ENCODE peak calls at places on chromosome 10, in eight cellular contexts. V is GM12865, B is caudate nucleus, W is AG08396, I is foreskin fibroblast, G is mesendoderm, U is left colon, F is SK-N-SH. R is an unnamed sample.

GRCh38 chr10:89421018-89421476 is 6.7 kb downstream of the IFIT5 start:
- DNase-seq in V (no peak), B (no peak), W (no peak), I (no peak), G (no peak), U (no peak), F (no peak), R (no peak)

GRCh38 chr10:77926566-77927342 is at the start of gene DLG5:
- DNase-seq in V (peak; percentile 61), B (no peak), W (peak; percentile 88), I (peak; percentile 61), G (peak; percentile 45), U (peak; percentile 79), F (peak; percentile 92), R (peak; percentile 74)

GRCh38 chr10:117214401-117214800 is 17.1 kb downstream of the KCNK18 start:
- DNase-seq in V (no peak), B (no peak), W (no peak), I (peak; percentile 12), G (no peak), U (no peak), F (no peak), R (no peak)

GRCh38 chr10:79422178-79422892 is 23.1 kb downstream of the ZCCHC24 start:
- DNase-seq in V (no peak), B (no peak), W (peak; percentile 91), I (peak; percentile 93), G (no peak), U (no peak), F (peak; percentile 86), R (no peak)

GRCh38 chr10:57696641-57697040 is 571.1 kb downstream of the IPMK start:
- DNase-seq in V (no peak), B (no peak), W (peak; percentile 18), I (peak; percentile 75), G (no peak), U (no peak), F (no peak), R (no peak)

GRCh38 chr10:119443970-119444660 is 98.4 kb downstream of the RGS10 start:
- DNase-seq in V (no peak), B (no peak), W (no peak), I (no peak), G (no peak), U (no peak), F (no peak), R (no peak)

GRCh38 chr10:64518456-64518855 is 997.3 kb downstream of the REEP3 start:
- DNase-seq in V (no peak), B (no peak), W (no peak), I (no peak), G (no peak), U (no peak), F (no peak), R (no peak)

GRCh38 chr10:60382946-60383681 is 6.6 kb downstream of the ANK3 start:
- DNase-seq in V (no peak), B (no peak), W (no peak), I (no peak), G (no peak), U (no peak), F (no peak), R (no peak)

GRCh38 chr10:96436035-96436434 is 77.2 kb upstream of the OPALIN start:
- DNase-seq in V (no peak), B (no peak), W (no peak), I (no peak), G (no peak), U (no peak), F (no peak), R (no peak)

GRCh38 chr10:125983161-125983560 is 86.8 kb downstream of the FANK1 start:
- DNase-seq in V (no peak), B (no peak), W (no peak), I (no peak), G (no peak), U (no peak), F (no peak), R (no peak)

GRCh38 chr10:79145517-79146470 is 77.0 kb downstream of the ZMIZ1 start:
- DNase-seq in V (no peak), B (no peak), W (no peak), I (no peak), G (no peak), U (no peak), F (no peak), R (peak; percentile 6)

GRCh38 chr10:86671419-86671818 is 3.1 kb downstream of the LDB3 start:
- DNase-seq in V (no peak), B (no peak), W (no peak), I (no peak), G (no peak), U (peak; percentile 69), F (no peak), R (no peak)

GRCh38 chr10:133292919-133293809 is 15.5 kb downstream of the TUBGCP2 start:
- DNase-seq in V (no peak), B (no peak), W (peak; percentile 94), I (peak; percentile 89), G (no peak), U (no peak), F (peak; percentile 34), R (peak; percentile 39)

GRCh38 chr10:2761971-2762370 is 305.4 kb upstream of the PFKP start:
- DNase-seq in V (no peak), B (no peak), W (no peak), I (no peak), G (no peak), U (no peak), F (no peak), R (no peak)

GRCh38 chr10:77036993-77037734 is 600.4 kb downstream of the KCNMA1 start:
- DNase-seq in V (peak; percentile 41), B (no peak), W (no peak), I (no peak), G (peak; percentile 87), U (no peak), F (peak; percentile 27), R (peak; percentile 6)

GRCh38 chr10:49526624-49527023 is 12.3 kb downstream of the ERCC6 start:
- DNase-seq in V (no peak), B (no peak), W (no peak), I (peak; percentile 71), G (no peak), U (no peak), F (no peak), R (no peak)

GRCh38 chr10:8133146-8133545 is 78.7 kb downstream of the GATA3 start:
- DNase-seq in V (peak; percentile 85), B (no peak), W (no peak), I (no peak), G (no peak), U (no peak), F (no peak), R (no peak)

GRCh38 chr10:11522821-11523245 is 88.6 kb downstream of the USP6NL start:
- DNase-seq in V (no peak), B (no peak), W (no peak), I (no peak), G (no peak), U (peak; percentile 40), F (no peak), R (peak; percentile 17)

GRCh38 chr10:121595806-121596667 is 2.2 kb downstream of the FGFR2 start:
- DNase-seq in V (no peak), B (no peak), W (no peak), I (no peak), G (peak; percentile 75), U (no peak), F (no peak), R (no peak)

GRCh38 chr10:17183110-17183509 is 18.4 kb downstream of the TRDMT1 start:
- DNase-seq in V (no peak), B (no peak), W (no peak), I (no peak), G (no peak), U (no peak), F (no peak), R (no peak)

GRCh38 chr10:76282122-76283030 is 851.0 kb downstream of the LRMDA start:
- DNase-seq in V (no peak), B (no peak), W (no peak), I (no peak), G (no peak), U (peak; percentile 48), F (peak; percentile 65), R (no peak)

GRCh38 chr10:42984761-42985325 is 92.0 kb upstream of the RET start:
- DNase-seq in V (no peak), B (no peak), W (no peak), I (no peak), G (no peak), U (peak; percentile 18), F (no peak), R (no peak)

GRCh38 chr10:72013202-72013945 is 49.2 kb downstream of the CHST3 start:
- DNase-seq in V (no peak), B (no peak), W (no peak), I (no peak), G (no peak), U (no peak), F (peak; percentile 88), R (no peak)

GRCh38 chr10:119651514-119652327 is 541 bp downstream of the BAG3 start:
- DNase-seq in V (no peak), B (no peak), W (peak; percentile 39), I (no peak), G (no peak), U (peak; percentile 36), F (no peak), R (peak; percentile 74)

GRCh38 chr10:74297389-74298080 is 146.5 kb downstream of the ADK start:
- DNase-seq in V (no peak), B (no peak), W (no peak), I (no peak), G (no peak), U (no peak), F (no peak), R (no peak)

GRCh38 chr10:74917481-74918077 is 91.2 kb downstream of the KAT6B start:
- DNase-seq in V (no peak), B (no peak), W (no peak), I (peak; percentile 53), G (peak; percentile 91), U (no peak), F (no peak), R (no peak)

GRCh38 chr10:61673360-61673759 is 10.6 kb downstream of the CABCOCO1 start:
- DNase-seq in V (no peak), B (no peak), W (no peak), I (no peak), G (no peak), U (no peak), F (peak; percentile 36), R (no peak)

GRCh38 chr10:107277591-107277990 is 113.1 kb upstream of the SORCS1 start:
- DNase-seq in V (no peak), B (no peak), W (no peak), I (no peak), G (no peak), U (no peak), F (no peak), R (no peak)